ENCODE peak calls at places on chromosomes 13 and 19, in four cellular contexts. O, W, U and T are unnamed samples.
A peak's percentile ranks its signal among the peaks of the same experiment; 100 is the strongest.

GRCh38 chr13:43516401-43516826 is 270.4 kb downstream of the ENOX1 start:
- DNase-seq in W (no peak), U (no peak), O (peak; percentile 77), T (no peak)

GRCh38 chr13:84744203-84744602 is 861.9 kb upstream of the SLITRK1 start:
- DNase-seq in U (no peak), W (no peak), O (no peak), T (no peak)

GRCh38 chr13:51453308-51453958 is 597 bp upstream of the INTS6 start:
- DNase-seq in O (peak; percentile 92), W (peak; percentile 84), U (peak; percentile 41), T (peak; percentile 74)

GRCh38 chr19:42129399-42130253 is 2.6 kb downstream of the POU2F2 start:
- DNase-seq in W (peak; percentile 97), U (no peak), O (no peak), T (no peak)

GRCh38 chr13:38283346-38283745 is 66.3 kb upstream of the UFM1 start:
- DNase-seq in U (no peak), O (no peak), W (no peak), T (no peak)

GRCh38 chr13:69857188-69857821 is 250.3 kb upstream of the ATXN8OS start:
- DNase-seq in O (no peak), W (peak; percentile 63), U (peak; percentile 0), T (no peak)

GRCh38 chr19:3142292-3142670 is 6.4 kb downstream of the GNA15 start:
- DNase-seq in W (no peak), O (no peak), U (peak; percentile 81), T (no peak)

GRCh38 chr13:31733066-31733465 is 6.3 kb upstream of the RXFP2 start:
- DNase-seq in U (no peak), W (no peak), O (no peak), T (no peak)

GRCh38 chr13:77846173-77846572 is 72.5 kb downstream of the EDNRB start:
- DNase-seq in W (no peak), U (no peak), O (no peak), T (no peak)

GRCh38 chr19:19278315-19278714 is 5.2 kb upstream of the TM6SF2 start:
- DNase-seq in O (no peak), U (no peak), W (no peak), T (no peak)

GRCh38 chr13:60164490-60164889 is 762 bp upstream of the DIAPH3 start:
- DNase-seq in U (no peak), W (no peak), O (no peak), T (no peak)

GRCh38 chr13:63409791-63410351 is 1994.2 kb upstream of the PCDH20 start:
- DNase-seq in O (no peak), W (no peak), U (no peak), T (no peak)

GRCh38 chr13:96490590-96490989 is 400.7 kb downstream of the HS6ST3 start:
- DNase-seq in W (no peak), O (no peak), U (no peak), T (no peak)

GRCh38 chr13:60627071-60627686 is 230.2 kb downstream of the TDRD3 start:
- DNase-seq in W (peak; percentile 37), U (peak; percentile 6), O (no peak), T (peak; percentile 79)

GRCh38 chr13:113080361-113080831 is 25.2 kb upstream of the F7 start:
- DNase-seq in U (no peak), W (no peak), O (no peak), T (no peak)

GRCh38 chr19:47271949-47272348 is 2.7 kb upstream of the INAFM1 start:
- DNase-seq in W (no peak), U (no peak), O (no peak), T (no peak)

GRCh38 chr13:28978574-28978973 is 158.4 kb downstream of the MTUS2 start:
- DNase-seq in U (no peak), O (no peak), W (no peak), T (no peak)

GRCh38 chr13:93227906-93228801 is 1.5 kb downstream of the GPC6 start:
- DNase-seq in O (peak; percentile 86), W (no peak), U (no peak), T (peak; percentile 76)
- TF ChIP-seq CTCF in O (peak; percentile 52), W (no peak), U (peak; percentile 7), T (peak; percentile 49)

DNA sequence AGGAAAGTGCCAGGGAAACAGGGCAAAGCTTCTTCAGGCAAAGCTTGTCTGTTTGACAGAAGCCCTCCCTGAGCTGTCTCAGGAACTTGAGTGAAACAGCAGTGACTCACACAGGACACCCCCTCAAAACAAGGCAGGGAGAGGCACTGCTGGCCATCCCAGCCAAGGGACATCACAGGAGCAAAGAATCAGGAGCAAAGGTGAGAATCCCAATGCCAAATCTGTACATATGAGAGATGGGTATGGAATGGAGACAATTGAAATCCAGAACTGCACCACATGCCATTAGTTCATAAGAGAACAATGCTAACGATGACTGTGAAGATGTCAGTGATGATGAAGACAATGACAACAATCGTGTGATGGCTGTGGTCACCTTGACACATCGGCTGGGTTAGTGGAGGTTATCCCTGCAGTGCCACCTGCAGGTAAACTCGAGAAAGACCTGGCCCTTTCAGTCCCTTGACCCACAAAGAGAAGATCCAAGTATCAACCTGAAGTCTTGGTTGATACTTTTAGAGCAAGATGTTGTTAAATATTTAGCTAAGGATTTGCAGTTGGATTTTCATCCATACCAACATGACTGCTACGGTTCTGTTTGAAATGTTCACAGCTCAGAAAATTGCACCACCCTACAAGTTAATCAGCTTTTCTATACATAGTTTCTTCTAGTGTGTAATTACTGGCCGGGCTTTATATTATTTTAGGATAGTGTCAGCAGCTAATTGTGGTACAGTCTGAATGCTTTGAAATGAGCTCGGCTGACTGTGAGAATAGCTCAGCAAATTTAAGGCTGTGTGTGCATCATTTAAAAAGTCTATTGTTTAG is 42.0 kb upstream of the IPO5 start:
- DNase-seq in O (no peak), U (peak; percentile 17), W (peak; percentile 21), T (peak; percentile 5)
- TF ChIP-seq CTCF in O (peak; percentile 42), U (peak; percentile 35), W (peak; percentile 62), T (peak; percentile 33)

DNA sequence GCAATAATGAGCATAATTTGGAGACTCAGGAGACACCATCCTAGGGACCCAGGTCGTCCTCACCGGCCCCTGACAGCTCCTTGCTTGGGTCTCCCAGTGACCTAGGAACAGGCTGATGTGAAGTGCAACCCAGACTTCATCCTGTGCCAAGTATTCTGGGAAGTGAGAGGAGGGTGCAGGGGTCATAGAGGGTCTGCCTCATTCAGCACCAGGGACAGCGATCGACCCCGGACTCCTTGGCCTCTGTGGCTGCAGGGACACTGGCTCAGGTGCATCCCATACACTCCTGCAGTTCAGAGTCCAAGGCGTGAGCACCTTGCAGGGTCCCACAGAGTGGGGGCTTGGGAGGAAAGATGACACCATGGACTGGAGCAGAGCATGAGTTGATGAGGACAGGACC is 10.0 kb upstream of the OR10H2 start:
- DNase-seq in U (no peak), O (no peak), W (no peak), T (no peak)
- TF ChIP-seq CTCF in U (no peak), O (no peak), W (no peak), T (no peak)

DNA sequence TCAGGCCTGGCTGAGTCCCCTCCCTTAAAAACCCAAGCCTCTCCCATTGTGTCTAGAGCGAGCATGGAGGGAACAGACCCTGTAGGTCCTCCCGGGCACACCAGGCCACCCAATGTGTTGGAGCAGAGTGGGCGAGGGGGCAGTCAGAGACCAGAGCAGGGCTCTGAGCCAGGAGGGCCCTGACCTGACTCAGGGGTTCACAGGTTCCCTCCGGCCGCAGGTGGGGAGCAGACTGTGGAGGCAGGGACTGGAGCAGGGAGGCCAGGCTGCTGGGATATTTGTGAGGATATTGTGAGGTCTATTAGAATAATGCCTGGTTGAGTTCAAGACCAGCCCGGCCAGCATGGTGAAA is 1.6 kb upstream of the TYROBP start:
- DNase-seq in U (no peak), W (no peak), O (no peak), T (no peak)
- TF ChIP-seq CTCF in U (no peak), W (no peak), O (no peak), T (no peak)